ENCODE peak calls at places on chromosomes 1 and 21, in nine cellular contexts. X, A, J, E, N, C, Q, D and O are unnamed samples.

GRCh38 chr1:221576268-221576667 is 165.6 kb downstream of the DUSP10 start:
- ATAC-seq in X (no peak), A (no peak), J (no peak), E (no peak), N (no peak), C (no peak), Q (no peak), D (no peak), O (no peak)

GRCh38 chr1:234825498-234826176 is 215.7 kb upstream of the IRF2BP2 start:
- ATAC-seq in X (no peak), A (no peak), J (peak), E (peak), N (no peak), C (no peak), Q (no peak), D (no peak), O (no peak)

GRCh38 chr1:214028999-214029406 is 41.2 kb downstream of the PROX1 start:
- ATAC-seq in X (no peak), A (no peak), J (no peak), E (no peak), N (no peak), C (no peak), Q (no peak), D (no peak), O (no peak)

GRCh38 chr1:198187973-198188588 is 31.3 kb downstream of the NEK7 start:
- ATAC-seq in X (no peak), A (no peak), J (peak), E (peak), N (peak), C (peak), Q (peak), D (no peak), O (no peak)

GRCh38 chr1:43648448-43648847 is 1.5 kb upstream of the KDM4A start:
- ATAC-seq in X (no peak), A (no peak), J (no peak), E (no peak), N (no peak), C (no peak), Q (no peak), D (no peak), O (no peak)

GRCh38 chr1:29465755-29466154 is 229.4 kb downstream of the PTPRU start:
- ATAC-seq in X (no peak), A (no peak), J (no peak), E (no peak), N (no peak), C (no peak), Q (no peak), D (no peak), O (no peak)

GRCh38 chr1:33429846-33430750 is 797 bp downstream of the PHC2 start:
- ATAC-seq in X (peak), A (peak), J (no peak), E (peak), N (peak), C (peak), Q (peak), D (peak), O (peak)

GRCh38 chr1:227841141-227841540 is 25.7 kb downstream of the PRSS38 start:
- ATAC-seq in X (no peak), A (no peak), J (no peak), E (no peak), N (no peak), C (no peak), Q (no peak), D (no peak), O (no peak)

GRCh38 chr1:244614113-244614836 is 38.7 kb upstream of the DESI2 start:
- ATAC-seq in X (no peak), A (peak), J (peak), E (peak), N (no peak), C (no peak), Q (no peak), D (no peak), O (no peak)

GRCh38 chr21:39441502-39442475 is 3.8 kb downstream of the LCA5L start:
- ATAC-seq in X (no peak), A (no peak), J (peak), E (no peak), N (peak), C (peak), Q (no peak), D (no peak), O (no peak)

GRCh38 chr1:50048791-50049190 is 25.0 kb upstream of the AGBL4 start:
- ATAC-seq in X (no peak), A (no peak), J (no peak), E (no peak), N (no peak), C (no peak), Q (no peak), D (no peak), O (no peak)

GRCh38 chr1:200739499-200740290 is 1.0 kb downstream of the CAMSAP2 start:
- ATAC-seq in X (no peak), A (no peak), J (no peak), E (no peak), N (no peak), C (peak), Q (peak), D (no peak), O (peak)

GRCh38 chr1:152806576-152806975 is at the start of gene LCE1C:
- ATAC-seq in X (no peak), A (no peak), J (no peak), E (no peak), N (no peak), C (no peak), Q (no peak), D (no peak), O (no peak)